ENCODE peak calls at places on chromosomes 11 and 22, in four cellular contexts. I is CD4-positive, alpha-beta memory T cell; L is kidney; Z is IMR-90. G is an unnamed sample.

GRCh38 chr11:19032990-19033389 is 27.5 kb downstream of the MRGPRX2 start:
- DNase-seq in L (no peak), I (no peak), Z (no peak), G (no peak)

GRCh38 chr22:31625661-31626426 is 36.2 kb downstream of the PISD start:
- DNase-seq in Z (peak; percentile 19), I (no peak), L (no peak), G (no peak)

GRCh38 chr22:19463491-19464469 is 15.2 kb downstream of the UFD1 start:
- DNase-seq in L (peak; percentile 81), I (no peak), Z (peak; percentile 82), G (no peak)

GRCh38 chr22:32199341-32199740 is 5.5 kb downstream of the RFPL2 start:
- DNase-seq in L (no peak), I (no peak), Z (no peak), G (no peak)

GRCh38 chr11:76371170-76371569 is 9.8 kb downstream of the THAP12 start:
- DNase-seq in I (no peak), Z (peak; percentile 94), L (no peak), G (no peak)

GRCh38 chr11:326592-326841 is 5.9 kb upstream of the IFITM3 start:
- DNase-seq in I (no peak), Z (no peak), L (no peak), G (no peak)

GRCh38 chr11:1455032-1455762 is 31.4 kb downstream of the MOB2 start:
- DNase-seq in Z (no peak), I (no peak), L (no peak), G (no peak)

GRCh38 chr11:122851366-122852011 is 13.2 kb downstream of the CRTAM start:
- DNase-seq in L (no peak), I (peak; percentile 34), Z (no peak), G (no peak)

GRCh38 chr22:43183496-43184263 is 3.3 kb downstream of the TTLL12 start:
- DNase-seq in L (peak; percentile 60), Z (peak; percentile 64), I (no peak), G (no peak)

GRCh38 chr11:13249177-13249576 is 28.4 kb upstream of the BMAL1 start:
- DNase-seq in Z (no peak), I (no peak), L (no peak), G (no peak)

GRCh38 chr11:68329993-68330699 is 17.8 kb downstream of the LRP5 start:
- DNase-seq in Z (peak; percentile 53), I (no peak), L (no peak), G (no peak)

GRCh38 chr11:92329644-92330043 is 105.0 kb downstream of the FAT3 start:
- DNase-seq in L (no peak), I (no peak), Z (peak; percentile 38), G (no peak)

GRCh38 chr11:57325735-57326048 is 940 bp upstream of the TNKS1BP1 start:
- DNase-seq in L (peak; percentile 93), I (no peak), Z (no peak), G (no peak)

GRCh38 chr11:36540998-36541397 is 26.8 kb upstream of the RAG1 start:
- DNase-seq in I (peak; percentile 13), L (no peak), Z (peak; percentile 45), G (peak; percentile 48)

GRCh38 chr11:6599884-6600390 is 3.5 kb downstream of the RRP8 start:
- DNase-seq in I (no peak), L (peak; percentile 48), Z (no peak), G (no peak)

GRCh38 chr11:13669544-13670488 is 1.3 kb downstream of the FAR1 start:
- DNase-seq in Z (no peak), I (no peak), L (no peak), G (no peak)

GRCh38 chr11:74327076-74327475 is 15.6 kb upstream of the P4HA3 start:
- DNase-seq in L (no peak), Z (no peak), I (no peak), G (no peak)

GRCh38 chr22:27401321-27401720 is 400.2 kb downstream of the MN1 start:
- DNase-seq in L (no peak), Z (peak; percentile 32), I (no peak), G (no peak)

GRCh38 chr11:62004473-62004872 is 37.0 kb upstream of the FTH1 start:
- DNase-seq in L (no peak), I (no peak), Z (peak; percentile 82), G (no peak)

GRCh38 chr11:87031433-87032170 is 6.1 kb upstream of the TMEM135 start:
- DNase-seq in L (no peak), Z (no peak), I (no peak), G (no peak)

GRCh38 chr22:19806213-19807160 is 45.9 kb downstream of the TBX1 start:
- DNase-seq in I (no peak), L (peak; percentile 90), Z (no peak), G (peak; percentile 73)

GRCh38 chr22:22827187-22827948 is 60.2 kb upstream of the IGLL5 start:
- DNase-seq in L (no peak), Z (no peak), I (no peak), G (no peak)

GRCh38 chr11:19952101-19952605 is 208.1 kb downstream of the DBX1 start:
- DNase-seq in I (no peak), Z (no peak), L (no peak), G (no peak)

GRCh38 chr11:132610216-132610615 is 922.1 kb downstream of the OPCML start:
- DNase-seq in Z (peak; percentile 85), I (no peak), L (no peak), G (no peak)

GRCh38 chr11:70501026-70501901 is 102.9 kb downstream of the CTTN start:
- DNase-seq in L (peak; percentile 67), Z (no peak), I (no peak), G (no peak)

GRCh38 chr11:122703541-122704272 is 48.2 kb downstream of the UBASH3B start:
- DNase-seq in L (no peak), Z (no peak), I (no peak), G (no peak)

GRCh38 chr11:111231836-111232235 is 13.7 kb upstream of the POU2AF2 start:
- DNase-seq in I (no peak), Z (peak; percentile 50), L (no peak), G (no peak)

GRCh38 chr11:117805048-117805447 is 8.0 kb upstream of the DSCAML1 start:
- DNase-seq in Z (no peak), L (no peak), I (no peak), G (no peak)

GRCh38 chr11:45383229-45383628 is 97.1 kb upstream of the SYT13 start:
- DNase-seq in Z (no peak), I (no peak), L (no peak), G (no peak)

GRCh38 chr11:12173111-12173510 is 62.7 kb downstream of the MICAL2 start:
- DNase-seq in Z (no peak), I (no peak), L (no peak), G (no peak)
- H3K4me1 ChIP-seq in Z (peaks cover 26% of the 10 kb centered on the region), I (peaks cover 22% of the 10 kb centered on the region), L (peaks cover 3% of the 10 kb centered on the region), G (no peaks in the 10 kb centered on the region)

DNA sequence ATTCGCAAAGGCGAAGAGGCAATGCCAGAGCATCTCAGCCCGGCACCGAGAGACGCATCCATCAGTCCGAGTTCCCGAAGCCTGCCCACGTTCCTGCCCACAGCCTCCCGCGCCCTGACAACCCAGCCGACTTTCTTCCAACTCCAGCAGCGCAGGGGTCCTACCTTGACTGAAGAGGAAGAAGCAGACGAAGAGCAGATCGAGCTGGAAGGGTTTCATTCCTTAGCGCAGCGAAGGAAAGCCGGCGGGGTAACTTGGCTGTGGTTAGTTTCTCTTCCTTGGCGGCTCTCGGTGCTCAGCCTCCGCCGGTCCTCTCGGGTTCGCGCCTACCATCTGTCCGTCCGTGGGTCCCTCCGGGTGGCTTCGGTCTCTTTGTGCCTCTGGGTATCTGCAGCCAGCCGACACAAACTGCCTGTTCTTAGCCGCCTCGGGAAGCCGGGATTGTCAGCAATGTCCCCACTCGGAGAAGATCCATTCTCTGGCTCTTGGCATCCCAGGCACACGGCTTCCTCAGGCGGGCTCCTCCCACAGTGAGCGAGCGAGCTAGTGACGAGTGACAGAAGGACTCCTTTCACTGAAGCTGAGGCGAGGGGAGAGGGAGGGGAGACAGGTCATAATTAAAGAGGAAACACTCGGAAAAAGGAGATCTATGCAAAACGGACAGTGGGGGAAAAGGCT is at the start of gene KIRREL3:
- DNase-seq in L (peak; percentile 64), I (no peak), Z (peak; percentile 40), G (no peak)
- H3K4me3 ChIP-seq in L (peak within 1 kb of the TSS; percentile 57), I (no peak within 1 kb of the TSS), Z (peak within 1 kb of the TSS; percentile 88), G (no peak within 1 kb of the TSS)

DNA sequence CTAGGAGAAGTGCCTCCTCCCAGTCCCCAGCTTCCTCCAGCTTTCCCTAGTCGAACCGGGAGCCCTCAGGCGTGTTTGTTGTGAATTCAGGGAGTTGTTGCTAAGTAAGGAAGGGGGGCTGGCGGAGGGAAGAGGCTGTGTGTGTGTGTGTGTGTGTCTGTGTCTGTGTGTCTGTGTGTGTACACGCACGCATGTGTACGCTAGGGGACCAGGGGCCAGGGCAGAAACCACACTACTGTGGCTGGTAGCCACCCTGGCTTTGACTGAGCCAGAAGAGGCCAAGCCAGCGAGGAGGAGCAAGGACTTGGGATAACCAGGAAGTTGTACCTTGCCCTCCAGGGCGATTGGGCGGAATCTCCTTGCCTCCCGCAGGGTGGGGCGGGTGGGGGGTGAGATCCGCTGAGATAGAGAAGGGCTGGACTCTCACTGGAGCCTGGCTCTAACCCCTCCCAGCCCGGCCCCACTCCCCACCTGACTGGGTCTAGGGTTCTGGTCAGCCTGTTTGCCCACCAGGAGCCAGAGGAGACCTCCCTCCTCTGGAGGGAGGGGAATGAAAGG is 7.5 kb downstream of the BCL9L start:
- DNase-seq in I (peak; percentile 50), Z (peak; percentile 91), L (peak; percentile 90), G (no peak)
- H3K4me1 ChIP-seq in I (peaks cover 97% of the 10 kb centered on the region), Z (peaks cover 59% of the 10 kb centered on the region), L (peaks cover 88% of the 10 kb centered on the region), G (peaks cover 46% of the 10 kb centered on the region)

GRCh38 chr11:78203184-78203583 is 14.5 kb downstream of the USP35 start:
- DNase-seq in L (no peak), I (peak; percentile 85), Z (no peak), G (no peak)
- H3K4me3 ChIP-seq in L (no peak overlapping the region), I (peak overlapping the region; percentile 41), Z (no peak overlapping the region), G (no peak overlapping the region)

DNA sequence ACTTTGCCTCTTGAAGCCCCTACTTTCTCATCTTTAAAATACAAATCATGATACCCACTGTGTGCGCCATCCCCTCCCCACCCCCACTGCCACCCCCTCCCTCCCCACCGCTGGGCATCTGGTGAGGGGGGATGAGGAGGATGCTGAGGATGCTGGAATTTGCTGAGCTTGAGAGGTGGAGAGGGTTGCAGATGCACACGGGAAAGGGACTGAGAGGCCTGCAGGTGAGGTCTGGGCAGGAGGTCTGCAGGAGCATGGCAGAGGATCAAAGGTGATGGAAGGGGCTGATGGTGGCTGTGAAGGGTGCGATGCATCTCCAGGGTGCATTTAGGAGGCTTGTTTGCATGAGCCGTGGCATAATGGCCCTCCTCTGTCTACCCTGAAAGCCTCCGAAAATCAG is 7.6 kb upstream of the TBC1D22A start:
- DNase-seq in L (no peak), Z (no peak), I (no peak), G (no peak)
- H3K4me1 ChIP-seq in L (peaks cover 42% of the 10 kb centered on the region), Z (peaks cover 25% of the 10 kb centered on the region), I (peaks cover 29% of the 10 kb centered on the region), G (no peaks in the 10 kb centered on the region)